ENCODE peak calls at places on chromosomes 7 and 10, in seven cellular contexts. V is NB4; U is amniotic stem cell; A is NCI-H82; L is HFF-Myc; C is lower lobe of right lung; D is stimulated activated CD4-positive, alpha-beta T cell treated with anti-CD3 and anti-CD28 coated beads, Interleukin-1b, Interleukin-23, amount 100 ng/mL, for 4 hours. X is an unnamed sample.

GRCh38 chr10:30284860-30285594 is 64.1 kb downstream of the MTPAP start:
- DNase-seq in V (peak; percentile 48), U (no peak), A (no peak), L (no peak), C (no peak), D (no peak), X (peak; percentile 20)

GRCh38 chr10:69340695-69341094 is 62.4 kb downstream of the HK1 start:
- DNase-seq in V (no peak), U (no peak), A (no peak), L (no peak), C (no peak), D (no peak), X (no peak)

GRCh38 chr7:97004931-97005763 is at the start of gene DLX6:
- DNase-seq in V (no peak), U (peak; percentile 69), A (peak; percentile 98), L (no peak), C (no peak), D (no peak), X (no peak)

GRCh38 chr7:151051108-151051507 is 2.8 kb downstream of the ASIC3 start:
- DNase-seq in V (peak; percentile 90), U (peak; percentile 48), A (no peak), L (no peak), C (peak; percentile 72), D (no peak), X (peak; percentile 47)

GRCh38 chr7:46024263-46024916 is 103.3 kb upstream of the IGFBP3 start:
- DNase-seq in V (no peak), U (no peak), A (no peak), L (no peak), C (no peak), D (no peak), X (no peak)

GRCh38 chr7:74221713-74222112 is 11.9 kb downstream of the LAT2 start:
- DNase-seq in V (no peak), U (no peak), A (no peak), L (no peak), C (no peak), D (no peak), X (no peak)

GRCh38 chr7:106112118-106112971 is at the start of gene SYPL1:
- DNase-seq in V (peak; percentile 99), U (peak; percentile 70), A (peak; percentile 97), L (peak; percentile 51), C (peak; percentile 97), D (peak; percentile 87), X (peak; percentile 97)

GRCh38 chr10:59346321-59346720 is 16.0 kb downstream of the FAM13C start:
- DNase-seq in V (no peak), U (no peak), A (peak; percentile 74), L (no peak), C (no peak), D (no peak), X (no peak)

GRCh38 chr7:137626469-137627067 is 220.2 kb downstream of the DGKI start:
- DNase-seq in V (peak; percentile 71), U (no peak), A (peak; percentile 78), L (peak; percentile 25), C (no peak), D (peak; percentile 0), X (peak; percentile 26)

GRCh38 chr7:54788664-54789063 is 29.7 kb upstream of the SEC61G start:
- DNase-seq in V (peak; percentile 69), U (peak; percentile 65), A (peak; percentile 62), L (peak; percentile 82), C (no peak), D (peak; percentile 12), X (no peak)

GRCh38 chr7:135773451-135773850 is 24.8 kb upstream of the FAM180A start:
- DNase-seq in V (no peak), U (no peak), A (no peak), L (peak; percentile 58), C (no peak), D (no peak), X (no peak)

GRCh38 chr10:33174674-33175073 is 159.8 kb downstream of the NRP1 start:
- DNase-seq in V (no peak), U (no peak), A (no peak), L (no peak), C (no peak), D (no peak), X (no peak)

GRCh38 chr7:73721237-73721848 is 1.9 kb upstream of the STX1A start:
- DNase-seq in V (no peak), U (no peak), A (peak; percentile 31), L (no peak), C (no peak), D (no peak), X (no peak)

GRCh38 chr7:133987582-133987981 is 139.6 kb upstream of the LRGUK start:
- DNase-seq in V (no peak), U (no peak), A (no peak), L (no peak), C (no peak), D (no peak), X (no peak)

GRCh38 chr10:1102836-1103235 is 46.7 kb downstream of the WDR37 start:
- DNase-seq in V (no peak), U (no peak), A (no peak), L (no peak), C (no peak), D (no peak), X (no peak)

GRCh38 chr7:80681272-80681885 is 42.9 kb downstream of the CD36 start:
- DNase-seq in V (peak; percentile 55), U (peak; percentile 4), A (peak; percentile 63), L (peak; percentile 14), C (no peak), D (no peak), X (no peak)

GRCh38 chr7:29289156-29290021 is 94.8 kb downstream of the CHN2 start:
- DNase-seq in V (peak; percentile 39), U (no peak), A (peak; percentile 99), L (peak; percentile 52), C (no peak), D (no peak), X (peak; percentile 44)

GRCh38 chr7:99106869-99107268 is 37.0 kb downstream of the SMURF1 start:
- DNase-seq in V (no peak), U (no peak), A (no peak), L (no peak), C (no peak), D (no peak), X (no peak)

GRCh38 chr10:131224106-131224505 is 87.4 kb downstream of the TCERG1L start:
- DNase-seq in V (no peak), U (no peak), A (no peak), L (no peak), C (peak; percentile 15), D (no peak), X (no peak)

GRCh38 chr7:27107901-27108381 is 5.5 kb upstream of the HOXA2 start:
- DNase-seq in V (no peak), U (no peak), A (no peak), L (no peak), C (no peak), D (no peak), X (no peak)

GRCh38 chr10:44516941-44517340 is 132.0 kb upstream of the CXCL12 start:
- DNase-seq in V (no peak), U (no peak), A (no peak), L (no peak), C (no peak), D (no peak), X (no peak)

GRCh38 chr7:107591410-107591809 is 11.4 kb downstream of the BCAP29 start:
- DNase-seq in V (no peak), U (no peak), A (no peak), L (no peak), C (no peak), D (no peak), X (no peak)

GRCh38 chr7:154841731-154842331 is 161.1 kb downstream of the PAXIP1 start:
- DNase-seq in V (no peak), U (no peak), A (no peak), L (no peak), C (no peak), D (no peak), X (no peak)

GRCh38 chr10:110373059-110373458 is 68.3 kb upstream of the SMNDC1 start:
- DNase-seq in V (no peak), U (no peak), A (no peak), L (no peak), C (no peak), D (no peak), X (no peak)

GRCh38 chr7:97149843-97150242 is 32.3 kb downstream of the SDHAF3 start:
- DNase-seq in V (no peak), U (no peak), A (no peak), L (no peak), C (no peak), D (no peak), X (no peak)

GRCh38 chr10:60963441-60964256 is 19.7 kb upstream of the RHOBTB1 start:
- DNase-seq in V (no peak), U (no peak), A (no peak), L (no peak), C (no peak), D (no peak), X (no peak)

GRCh38 chr10:18179901-18180300 is 39.7 kb downstream of the CACNB2 start:
- DNase-seq in V (no peak), U (peak; percentile 75), A (no peak), L (no peak), C (no peak), D (no peak), X (no peak)

GRCh38 chr10:94361161-94361794 is 1.5 kb downstream of the NOC3L start:
- DNase-seq in V (peak; percentile 33), U (no peak), A (no peak), L (no peak), C (no peak), D (no peak), X (no peak)

GRCh38 chr7:1920266-1920681 is 250.2 kb downstream of the ELFN1 start:
- DNase-seq in V (peak; percentile 90), U (no peak), A (no peak), L (no peak), C (peak; percentile 56), D (peak; percentile 22), X (peak; percentile 32)

GRCh38 chr10:5843814-5844705 is 30.8 kb upstream of the GDI2 start:
- DNase-seq in V (no peak), U (no peak), A (no peak), L (no peak), C (no peak), D (no peak), X (no peak)

GRCh38 chr10:47400251-47400650 is 16.2 kb upstream of the ZNF488 start:
- DNase-seq in V (no peak), U (no peak), A (no peak), L (no peak), C (no peak), D (no peak), X (no peak)

GRCh38 chr7:92631067-92631829 is 41.1 kb upstream of the FAM133B start:
- DNase-seq in V (peak; percentile 17), U (no peak), A (no peak), L (no peak), C (no peak), D (no peak), X (peak; percentile 60)

GRCh38 chr7:13830604-13830915 is 158.9 kb downstream of the ETV1 start:
- DNase-seq in V (no peak), U (no peak), A (peak; percentile 69), L (no peak), C (no peak), D (no peak), X (no peak)

GRCh38 chr10:124287071-124287685 is 131.5 kb downstream of the OAT start:
- DNase-seq in V (no peak), U (no peak), A (no peak), L (no peak), C (no peak), D (no peak), X (no peak)

GRCh38 chr7:39192476-39192875 is 214.8 kb downstream of the POU6F2 start:
- DNase-seq in V (no peak), U (no peak), A (no peak), L (no peak), C (no peak), D (no peak), X (no peak)

GRCh38 chr7:154765118-154765517 is 237.8 kb downstream of the PAXIP1 start:
- DNase-seq in V (no peak), U (no peak), A (no peak), L (no peak), C (no peak), D (no peak), X (no peak)

GRCh38 chr7:44867073-44867990 is 18.0 kb downstream of the PURB start:
- DNase-seq in V (peak; percentile 33), U (peak; percentile 50), A (no peak), L (no peak), C (no peak), D (no peak), X (no peak)

GRCh38 chr7:2045559-2046405 is 187.0 kb downstream of the MAD1L1 start:
- DNase-seq in V (no peak), U (no peak), A (no peak), L (no peak), C (peak; percentile 34), D (no peak), X (no peak)